ENCODE peak calls at places on chromosomes 7 and 10, in seven cellular contexts. W is kidney; R is AG04450; C is GM23338; I is sigmoid colon; Q is CD8-positive, alpha-beta memory T cell; G is GM23248. X is an unnamed sample.
A peak's percentile ranks its signal among the peaks of the same experiment; 100 is the strongest.

GRCh38 chr7:50164552-50165220 is 71.6 kb upstream of the ZPBP start:
- DNase-seq in W (no peak), R (no peak), C (no peak), I (no peak), Q (peak; percentile 27), G (no peak), X (no peak)

GRCh38 chr7:102471791-102472125 is 7.0 kb downstream of the POLR2J start:
- DNase-seq in W (peak; percentile 72), R (no peak), C (no peak), I (no peak), Q (no peak), G (no peak), X (peak; percentile 43)

GRCh38 chr10:73910401-73910763 is 550 bp upstream of the PLAU start:
- DNase-seq in W (no peak), R (no peak), C (no peak), I (no peak), Q (no peak), G (no peak), X (no peak)

GRCh38 chr7:5689118-5689517 is 92.3 kb downstream of the RNF216 start:
- DNase-seq in W (no peak), R (no peak), C (no peak), I (no peak), Q (peak; percentile 74), G (peak; percentile 74), X (no peak)

GRCh38 chr7:123711832-123712293 is 36.9 kb downstream of the WASL start:
- DNase-seq in W (no peak), R (no peak), C (no peak), I (no peak), Q (no peak), G (peak; percentile 9), X (no peak)

GRCh38 chr7:85630904-85631582 is 444.2 kb upstream of the SEMA3D start:
- DNase-seq in W (no peak), R (no peak), C (no peak), I (no peak), Q (no peak), G (peak; percentile 28), X (no peak)

GRCh38 chr10:48968036-48968435 is 28.4 kb upstream of the LRRC18 start:
- DNase-seq in W (no peak), R (no peak), C (no peak), I (no peak), Q (no peak), G (no peak), X (no peak)

GRCh38 chr10:87608756-87609155 is 50.9 kb upstream of the PAPSS2 start:
- DNase-seq in W (no peak), R (no peak), C (peak; percentile 25), I (no peak), Q (no peak), G (no peak), X (no peak)

GRCh38 chr10:10010397-10010796 is 1007.3 kb upstream of the CELF2 start:
- DNase-seq in W (no peak), R (no peak), C (peak; percentile 22), I (no peak), Q (no peak), G (no peak), X (no peak)

GRCh38 chr7:70193514-70193913 is 595.2 kb downstream of the AUTS2 start:
- DNase-seq in W (no peak), R (no peak), C (no peak), I (no peak), Q (no peak), G (peak; percentile 58), X (no peak)

GRCh38 chr7:103569621-103570305 is 123.8 kb upstream of the SLC26A5 start:
- DNase-seq in W (no peak), R (no peak), C (no peak), I (no peak), Q (no peak), G (no peak), X (no peak)

GRCh38 chr7:73718905-73719805 is at the start of gene STX1A:
- DNase-seq in W (peak; percentile 91), R (no peak), C (peak; percentile 82), I (peak; percentile 84), Q (peak; percentile 71), G (peak; percentile 93), X (peak; percentile 72)

DNA sequence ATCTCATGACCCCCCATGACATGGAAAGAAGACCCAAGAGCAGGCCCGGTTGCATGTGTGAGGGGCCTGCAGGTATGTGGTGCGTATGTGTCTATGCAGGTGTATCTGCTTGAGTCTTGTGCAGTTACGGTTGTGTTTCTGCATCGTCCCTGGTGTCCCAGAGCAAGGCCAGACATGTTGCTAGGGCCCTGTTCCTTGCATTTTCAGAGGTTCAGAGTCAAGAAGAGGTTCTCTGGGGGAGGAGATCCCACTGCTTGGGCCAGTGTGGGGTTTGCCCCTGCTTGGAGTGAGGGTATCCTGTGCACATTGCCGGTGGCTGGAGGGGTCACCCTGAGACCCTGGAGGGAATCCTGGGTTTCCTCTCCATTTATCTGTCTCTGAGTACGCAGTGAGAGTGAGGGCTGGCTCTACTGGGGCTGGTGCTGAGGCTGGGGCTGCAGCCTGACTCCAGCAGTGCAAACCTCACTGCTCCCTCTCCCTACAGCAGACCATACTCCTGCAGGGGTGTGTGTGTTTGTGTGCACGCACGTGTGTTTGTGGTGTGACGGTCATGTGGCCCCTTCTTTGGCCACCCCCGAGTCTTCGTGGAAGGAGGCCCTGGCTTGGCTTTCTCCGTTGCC is 4.1 kb downstream of the TRIM8 start:
- DNase-seq in W (peak; percentile 63), R (no peak), C (no peak), I (no peak), Q (no peak), G (no peak), X (peak; percentile 14)
- H3K4me3 ChIP-seq in W (peak overlapping the region; percentile 78), R (peak overlapping the region; percentile 74), C (no peak overlapping the region), I (peak overlapping the region; percentile 95), Q (peak overlapping the region; percentile 94), G (peak overlapping the region; percentile 88), X (peak overlapping the region; percentile 94)

GRCh38 chr10:26626066-26626465 is 71.4 kb upstream of the PDSS1 start:
- DNase-seq in W (no peak), R (no peak), C (no peak), I (no peak), Q (no peak), G (no peak), X (no peak)

GRCh38 chr10:26621889-26622681 is 75.4 kb upstream of the PDSS1 start:
- DNase-seq in W (no peak), R (no peak), C (peak; percentile 71), I (peak; percentile 73), Q (peak; percentile 26), G (peak; percentile 53), X (peak; percentile 35)

GRCh38 chr10:26621243-26621888 is 76.1 kb upstream of the PDSS1 start:
- DNase-seq in W (no peak), R (no peak), C (no peak), I (no peak), Q (no peak), G (no peak), X (no peak)

GRCh38 chr10:26624017-26624416 is 73.5 kb upstream of the PDSS1 start:
- DNase-seq in W (no peak), R (no peak), C (no peak), I (no peak), Q (no peak), G (no peak), X (no peak)

DNA sequence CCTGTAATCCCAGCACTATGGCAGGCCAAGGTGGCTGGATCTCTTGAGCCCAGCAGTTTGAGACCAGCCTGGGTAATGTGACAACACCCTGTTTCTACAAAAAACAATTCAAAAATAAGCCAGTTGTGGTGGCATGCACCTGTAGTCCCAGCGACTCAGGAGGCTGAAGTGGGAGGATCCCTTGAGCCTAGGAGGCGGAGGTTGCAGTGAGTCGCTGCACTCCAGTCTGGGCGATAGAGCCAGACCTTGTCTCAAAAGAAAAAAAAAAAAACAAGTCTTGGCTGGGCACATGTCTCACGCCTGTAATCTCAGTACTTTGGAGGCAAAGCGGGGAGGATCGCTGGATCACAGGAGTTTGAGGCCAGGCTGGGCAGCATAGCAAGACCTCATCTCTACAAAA is 74.6 kb upstream of the PDSS1 start:
- DNase-seq in W (no peak), R (no peak), C (no peak), I (no peak), Q (no peak), G (no peak), X (no peak)
- H3K4me3 ChIP-seq in W (no peak overlapping the region), R (no peak overlapping the region), C (peak overlapping the region; percentile 58), I (no peak overlapping the region), Q (peak overlapping the region; percentile 38), G (no peak overlapping the region), X (no peak overlapping the region)

DNA sequence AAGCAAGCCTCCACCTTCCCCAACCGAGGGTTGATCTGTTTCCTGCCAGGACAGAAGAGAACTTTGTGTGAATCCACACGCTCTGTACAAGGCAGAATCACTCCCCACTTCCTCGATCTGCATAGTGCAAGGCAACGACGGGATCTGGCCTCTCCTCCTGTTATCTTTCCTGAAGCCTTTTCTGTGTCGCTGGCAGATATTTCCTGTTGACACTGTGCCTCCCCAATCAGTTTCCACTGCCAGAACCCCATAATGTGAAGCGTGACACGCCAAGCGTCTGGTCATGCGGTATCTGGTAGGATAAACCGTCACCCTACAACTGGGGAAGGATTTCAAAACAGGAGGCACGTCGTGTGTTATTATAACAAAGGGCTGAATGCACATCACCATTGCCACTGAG is 57.2 kb downstream of the FAM171A1 start:
- DNase-seq in W (no peak), R (no peak), C (no peak), I (peak; percentile 73), Q (no peak), G (no peak), X (no peak)
- H3K4me3 ChIP-seq in W (no peak overlapping the region), R (no peak overlapping the region), C (no peak overlapping the region), I (peak overlapping the region; percentile 25), Q (no peak overlapping the region), G (no peak overlapping the region), X (no peak overlapping the region)

DNA sequence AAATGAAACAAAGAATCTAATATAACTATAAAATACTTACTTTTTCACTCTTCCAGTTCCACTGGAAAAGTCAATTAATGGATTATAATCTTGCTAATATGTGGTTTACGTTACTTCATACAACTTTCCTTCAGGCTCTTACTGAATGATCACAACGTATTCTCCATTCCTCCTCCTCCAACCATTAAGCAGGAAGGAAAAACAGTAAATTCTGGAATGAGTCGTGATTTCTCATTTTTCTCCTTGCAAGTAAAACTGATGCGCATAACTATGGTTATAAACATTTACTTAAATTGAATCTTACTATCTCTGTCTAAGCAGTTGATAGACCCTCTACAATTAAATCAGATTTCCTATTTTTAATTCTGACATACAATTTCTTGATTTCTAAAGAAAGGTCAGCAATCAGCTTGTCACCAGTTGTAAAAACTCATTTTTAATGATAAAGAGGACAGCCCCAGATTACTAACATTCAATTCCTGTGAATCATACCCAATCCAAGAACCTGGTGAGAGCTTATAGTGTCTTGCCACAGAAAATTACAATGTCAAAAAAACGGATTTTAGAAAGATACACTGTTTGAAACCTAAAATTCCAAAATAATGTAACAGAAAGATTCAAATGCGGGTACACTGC is 64.3 kb downstream of the EZH2 start:
- DNase-seq in W (no peak), R (no peak), C (no peak), I (no peak), Q (no peak), G (peak; percentile 52), X (no peak)
- H3K4me3 ChIP-seq in W (no peak overlapping the region), R (no peak overlapping the region), C (no peak overlapping the region), I (no peak overlapping the region), Q (no peak overlapping the region), G (peak overlapping the region; percentile 15), X (no peak overlapping the region)

X was measured in psoas muscle.